ENCODE peak calls at places on chromosomes 7 and 10, in four cellular contexts. F is psoas muscle, G is endodermal cell, H is lower lobe of right lung. I is an unnamed sample.

GRCh38 chr10:28997736-28998135 is 291.1 kb upstream of the LYZL1 start:
- DNase-seq in F (no peak), G (no peak), H (no peak), I (no peak)

GRCh38 chr7:103446046-103446520 is at the start of gene SLC26A5:
- DNase-seq in F (no peak), G (peak; percentile 89), H (peak; percentile 76), I (peak; percentile 47)

GRCh38 chr10:121172406-121172805 is 321.2 kb downstream of the WDR11 start:
- DNase-seq in F (no peak), G (no peak), H (no peak), I (no peak)

GRCh38 chr7:155236386-155236785 is 61.3 kb upstream of the INSIG1 start:
- DNase-seq in F (no peak), G (no peak), H (no peak), I (no peak)

GRCh38 chr7:131327049-131327625 is 539 bp upstream of the MKLN1 start:
- DNase-seq in F (no peak), G (no peak), H (peak; percentile 49), I (peak; percentile 50)

GRCh38 chr10:124992462-124993344 is 50.8 kb downstream of the ZRANB1 start:
- DNase-seq in F (peak; percentile 72), G (peak; percentile 86), H (peak; percentile 51), I (peak; percentile 62)

GRCh38 chr10:3468919-3469638 is 296.5 kb upstream of the PITRM1 start:
- DNase-seq in F (peak; percentile 68), G (no peak), H (peak; percentile 67), I (no peak)

GRCh38 chr7:148753224-148753623 is 54.5 kb downstream of the CUL1 start:
- DNase-seq in F (no peak), G (no peak), H (no peak), I (no peak)

GRCh38 chr7:122752583-122752982 is 49.9 kb upstream of the RNF148 start:
- DNase-seq in F (no peak), G (no peak), H (no peak), I (no peak)

GRCh38 chr7:39270018-39270417 is 292.3 kb downstream of the POU6F2 start:
- DNase-seq in F (no peak), G (peak; percentile 11), H (no peak), I (no peak)

GRCh38 chr10:10589540-10589939 is 428.1 kb upstream of the CELF2 start:
- DNase-seq in F (no peak), G (no peak), H (no peak), I (no peak)

GRCh38 chr7:30694774-30695721 is 12.8 kb upstream of the CRHR2 start:
- DNase-seq in F (no peak), G (peak; percentile 68), H (no peak), I (no peak)

GRCh38 chr7:128112781-128113221 is 81.6 kb upstream of the LRRC4 start:
- DNase-seq in F (no peak), G (no peak), H (no peak), I (no peak)

GRCh38 chr10:70756710-70757360 is 28.3 kb downstream of the TBATA start:
- DNase-seq in F (no peak), G (no peak), H (no peak), I (peak; percentile 21)

GRCh38 chr10:1189166-1190051 is 133.2 kb downstream of the WDR37 start:
- DNase-seq in F (no peak), G (no peak), H (peak; percentile 24), I (no peak)

GRCh38 chr7:12692035-12692434 is 4.6 kb downstream of the ARL4A start:
- DNase-seq in F (no peak), G (no peak), H (no peak), I (no peak)

GRCh38 chr7:30731619-30732018 is 20.3 kb upstream of the INMT start:
- DNase-seq in F (no peak), G (no peak), H (no peak), I (no peak)

GRCh38 chr10:50577681-50578350 is 45.9 kb downstream of the SGMS1 start:
- DNase-seq in F (no peak), G (no peak), H (no peak), I (no peak)

GRCh38 chr10:116752969-116753665 is 10.8 kb upstream of the HSPA12A start:
- DNase-seq in F (no peak), G (no peak), H (no peak), I (no peak)

GRCh38 chr10:72563327-72563932 is 62.4 kb downstream of the MICU1 start:
- DNase-seq in F (no peak), G (no peak), H (no peak), I (no peak)

GRCh38 chr7:133642907-133643306 is 390.0 kb downstream of the EXOC4 start:
- DNase-seq in F (no peak), G (no peak), H (no peak), I (no peak)

GRCh38 chr10:22810643-22811254 is 96.4 kb upstream of the PIP4K2A start:
- DNase-seq in F (no peak), G (peak; percentile 89), H (no peak), I (no peak)

GRCh38 chr10:47451998-47452494 is 31.9 kb downstream of the ANXA8 start:
- DNase-seq in F (no peak), G (peak; percentile 41), H (peak; percentile 34), I (no peak)

GRCh38 chr10:93039721-93040120 is 20.9 kb upstream of the CYP26C1 start:
- DNase-seq in F (no peak), G (peak; percentile 80), H (no peak), I (no peak)

GRCh38 chr10:84522612-84523462 is 194.4 kb downstream of the CCSER2 start:
- DNase-seq in F (no peak), G (no peak), H (no peak), I (no peak)

GRCh38 chr7:36863901-36864701 is 139.8 kb upstream of the AOAH start:
- DNase-seq in F (no peak), G (no peak), H (no peak), I (no peak)

GRCh38 chr7:96546426-96546825 is 163.2 kb downstream of the SEM1 start:
- DNase-seq in F (no peak), G (no peak), H (no peak), I (no peak)

GRCh38 chr7:78433421-78433820 is 634.8 kb downstream of the PHTF2 start:
- DNase-seq in F (no peak), G (no peak), H (no peak), I (no peak)

GRCh38 chr7:157436076-157436475 is 99.3 kb downstream of the DNAJB6 start:
- DNase-seq in F (no peak), G (peak; percentile 24), H (peak; percentile 10), I (no peak)
- H3K4me1 ChIP-seq in F (peaks cover 3% of the 10 kb centered on the region), G (no peaks in the 10 kb centered on the region), H (peaks cover 9% of the 10 kb centered on the region), I (no peaks in the 10 kb centered on the region)

DNA sequence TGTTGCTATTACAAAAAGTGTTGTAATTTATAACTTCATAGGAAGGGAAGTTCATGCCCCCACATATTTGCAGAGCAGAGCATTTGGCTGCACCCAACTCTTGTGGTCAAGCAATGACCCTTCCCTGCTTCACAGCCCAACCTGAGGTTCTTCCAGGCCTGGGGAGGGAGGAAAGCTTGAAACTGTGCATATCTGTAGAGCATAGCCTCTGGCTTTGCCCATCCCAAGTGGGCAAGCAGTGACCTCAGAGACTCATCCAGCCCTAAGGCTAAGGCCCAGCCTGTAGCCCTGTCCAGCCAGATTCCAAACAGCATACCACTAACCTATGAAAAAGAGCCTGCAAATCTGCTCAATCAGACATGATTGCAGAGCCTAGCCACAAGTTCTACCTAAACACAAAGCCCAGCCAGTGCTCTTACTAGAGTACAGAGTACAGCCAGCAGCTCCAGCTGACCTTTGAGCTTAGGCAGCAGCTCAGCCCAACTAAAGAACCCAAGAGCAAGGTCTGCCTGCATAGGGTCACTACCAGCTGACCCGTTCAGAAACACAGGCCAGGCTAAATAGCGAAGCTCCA is 14.4 kb upstream of the GSTK1 start:
- DNase-seq in F (no peak), G (no peak), H (no peak), I (no peak)
- H3K4me1 ChIP-seq in F (no peaks in the 10 kb centered on the region), G (no peaks in the 10 kb centered on the region), H (no peaks in the 10 kb centered on the region), I (no peaks in the 10 kb centered on the region)

DNA sequence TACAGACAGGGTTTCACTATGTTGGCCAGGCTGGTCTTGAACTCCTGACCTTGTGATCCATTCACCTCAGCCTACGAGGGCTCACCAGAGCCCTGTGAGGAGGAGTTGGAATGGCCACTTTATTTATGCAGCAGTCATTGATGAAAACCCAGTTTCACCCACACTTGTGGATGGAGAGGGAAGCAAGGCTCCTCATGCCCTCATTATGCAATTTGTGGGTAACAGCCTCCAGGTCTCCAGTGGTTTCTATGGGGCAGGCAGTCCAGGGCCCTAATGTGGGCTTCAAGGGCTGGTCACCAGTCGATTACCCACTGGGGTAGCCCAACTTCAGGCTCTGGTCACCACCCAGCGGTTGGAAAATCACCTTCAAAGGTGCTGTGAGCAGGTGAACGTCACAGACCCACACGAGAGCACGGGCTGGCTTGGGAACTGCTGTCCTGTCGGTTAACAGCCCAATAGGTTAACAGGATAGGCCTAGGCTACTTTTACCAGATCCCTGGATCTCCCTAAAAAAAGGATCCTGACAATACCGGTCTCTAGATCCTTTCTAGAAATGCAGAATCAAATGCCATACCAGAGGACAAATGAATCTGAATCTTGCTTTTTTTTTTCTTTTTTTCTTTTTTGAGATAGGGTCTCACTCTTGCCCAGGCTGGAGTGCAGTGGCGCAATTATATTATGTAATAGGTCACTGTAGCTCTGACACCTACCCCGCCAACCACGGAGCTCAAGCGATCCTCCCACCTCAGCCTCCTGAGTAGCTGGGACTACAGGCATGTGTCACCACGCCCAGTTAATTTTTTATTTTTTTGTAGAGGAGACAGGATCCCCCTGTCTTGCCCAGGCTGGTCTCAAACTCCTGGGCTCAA is 97.8 kb downstream of the SLC37A3 start:
- DNase-seq in F (no peak), G (no peak), H (no peak), I (no peak)
- H3K4me1 ChIP-seq in F (no peaks in the 10 kb centered on the region), G (no peaks in the 10 kb centered on the region), H (peaks cover 4% of the 10 kb centered on the region), I (no peaks in the 10 kb centered on the region)

DNA sequence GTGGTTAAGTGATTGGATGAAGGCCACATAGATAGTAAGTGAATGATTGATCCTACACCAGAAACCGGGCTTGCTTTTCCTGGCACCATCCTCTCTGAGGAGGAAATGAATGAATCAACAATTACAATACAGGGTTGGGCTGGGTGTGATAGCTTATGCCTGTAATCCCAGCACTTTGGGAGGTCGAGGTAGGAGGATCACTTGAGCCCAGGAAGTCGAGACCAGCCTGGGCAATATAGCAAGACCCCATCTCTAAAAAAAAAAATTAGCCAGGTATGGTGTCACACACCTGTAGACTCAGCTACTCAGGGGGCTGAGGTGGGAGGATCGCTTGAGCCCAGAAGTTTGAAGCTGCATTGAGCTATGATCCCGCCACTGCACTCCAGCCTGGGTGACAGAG is 111.5 kb downstream of the COL26A1 start:
- DNase-seq in F (no peak), G (no peak), H (no peak), I (no peak)
- H3K4me1 ChIP-seq in F (no peaks in the 10 kb centered on the region), G (no peaks in the 10 kb centered on the region), H (no peaks in the 10 kb centered on the region), I (no peaks in the 10 kb centered on the region)